ENCODE peak calls at places on chromosomes 1 and 21, in seven cellular contexts. D, N, F, H, G, Z and T are unnamed samples.

GRCh38 chr1:59574085-59574484 is 240.7 kb upstream of the HOOK1 start:
- DNase-seq in G (no peak), D (no peak), H (no peak), Z (no peak), N (no peak), F (no peak), T (peak)

GRCh38 chr1:78377356-78377928 is 113.3 kb upstream of the PTGFR start:
- DNase-seq in H (no peak), N (no peak), D (no peak), G (no peak), Z (no peak), F (no peak), T (no peak)

GRCh38 chr1:172929006-172929405 is 121.7 kb downstream of the TNFSF18 start:
- DNase-seq in Z (no peak), G (no peak), H (no peak), N (no peak), F (no peak), D (no peak), T (no peak)

GRCh38 chr1:193065954-193066353 is 6.5 kb downstream of the RO60 start:
- DNase-seq in Z (no peak), G (no peak), N (no peak), H (no peak), F (peak), D (no peak), T (no peak)

GRCh38 chr1:217364220-217364619 is 266.7 kb downstream of the GPATCH2 start:
- DNase-seq in N (no peak), Z (no peak), G (no peak), D (no peak), H (no peak), F (no peak), T (no peak)

GRCh38 chr1:147840909-147841308 is 61.7 kb upstream of the GJA8 start:
- DNase-seq in N (no peak), F (peak), Z (no peak), G (no peak), H (peak), D (no peak), T (no peak)

GRCh38 chr1:167310732-167311131 is 90.0 kb downstream of the POU2F1 start:
- DNase-seq in H (no peak), G (no peak), Z (no peak), N (no peak), F (no peak), D (no peak), T (no peak)

GRCh38 chr1:21896652-21897532 is 40.2 kb downstream of the HSPG2 start:
- DNase-seq in N (no peak), G (no peak), F (peak), Z (no peak), D (no peak), H (no peak), T (peak)

GRCh38 chr1:30126839-30127238 is 596.5 kb downstream of the MATN1 start:
- DNase-seq in F (no peak), G (no peak), D (no peak), Z (no peak), H (no peak), N (no peak), T (no peak)

GRCh38 chr1:22676916-22677601 is 24.0 kb downstream of the C1QB start:
- DNase-seq in F (no peak), Z (no peak), D (no peak), H (no peak), N (no peak), G (peak), T (no peak)

GRCh38 chr1:44895919-44896734 is 53.1 kb upstream of the PTCH2 start:
- DNase-seq in G (no peak), H (no peak), D (no peak), N (no peak), Z (no peak), F (peak), T (no peak)

GRCh38 chr1:72369358-72369757 is 87.0 kb upstream of the NEGR1 start:
- DNase-seq in N (no peak), G (no peak), D (no peak), Z (no peak), H (no peak), F (no peak), T (no peak)

GRCh38 chr1:223833948-223834347 is 11.8 kb downstream of the TP53BP2 start:
- DNase-seq in H (no peak), N (no peak), D (no peak), Z (no peak), F (no peak), G (no peak), T (no peak)

GRCh38 chr1:18278953-18279712 is 171.5 kb downstream of the IGSF21 start:
- DNase-seq in F (no peak), N (no peak), H (no peak), D (no peak), Z (no peak), G (peak), T (no peak)

GRCh38 chr21:39016740-39017315 is 166.4 kb downstream of the PSMG1 start:
- DNase-seq in Z (no peak), F (no peak), H (no peak), D (no peak), N (peak), G (no peak), T (no peak)

GRCh38 chr21:36027352-36027751 is 33.0 kb downstream of the SETD4 start:
- DNase-seq in N (no peak), Z (no peak), D (no peak), G (no peak), H (no peak), F (no peak), T (no peak)

GRCh38 chr21:26747216-26747615 is 98.0 kb downstream of the ADAMTS1 start:
- DNase-seq in D (no peak), Z (no peak), N (no peak), H (no peak), F (no peak), G (no peak), T (no peak)

GRCh38 chr1:26826261-26827201 is at the start of gene ZDHHC18:
- DNase-seq in G (peak), H (no peak), D (peak), F (peak), N (no peak), Z (peak), T (peak)

GRCh38 chr1:57623039-57623790 is 199.4 kb upstream of the DAB1 start:
- DNase-seq in H (no peak), D (no peak), F (no peak), Z (peak), G (peak), N (no peak), T (no peak)

GRCh38 chr1:214764502-214764901 is 161.5 kb downstream of the CENPF start:
- DNase-seq in F (no peak), N (no peak), D (no peak), Z (no peak), H (no peak), G (no peak), T (no peak)

GRCh38 chr21:42474043-42474831 is 21.8 kb downstream of the RSPH1 start:
- DNase-seq in F (no peak), D (peak), Z (peak), G (no peak), H (peak), N (no peak), T (peak)

GRCh38 chr21:42472521-42472920 is 23.5 kb downstream of the RSPH1 start:
- DNase-seq in D (no peak), N (no peak), F (no peak), H (no peak), G (no peak), Z (no peak), T (no peak)

GRCh38 chr21:42471206-42471605 is 24.8 kb downstream of the RSPH1 start:
- DNase-seq in H (no peak), F (no peak), N (no peak), G (no peak), D (no peak), Z (no peak), T (no peak)

GRCh38 chr21:42473495-42474042 is 22.5 kb downstream of the RSPH1 start:
- DNase-seq in D (no peak), N (no peak), H (no peak), Z (no peak), F (no peak), G (no peak), T (no peak)

DNA sequence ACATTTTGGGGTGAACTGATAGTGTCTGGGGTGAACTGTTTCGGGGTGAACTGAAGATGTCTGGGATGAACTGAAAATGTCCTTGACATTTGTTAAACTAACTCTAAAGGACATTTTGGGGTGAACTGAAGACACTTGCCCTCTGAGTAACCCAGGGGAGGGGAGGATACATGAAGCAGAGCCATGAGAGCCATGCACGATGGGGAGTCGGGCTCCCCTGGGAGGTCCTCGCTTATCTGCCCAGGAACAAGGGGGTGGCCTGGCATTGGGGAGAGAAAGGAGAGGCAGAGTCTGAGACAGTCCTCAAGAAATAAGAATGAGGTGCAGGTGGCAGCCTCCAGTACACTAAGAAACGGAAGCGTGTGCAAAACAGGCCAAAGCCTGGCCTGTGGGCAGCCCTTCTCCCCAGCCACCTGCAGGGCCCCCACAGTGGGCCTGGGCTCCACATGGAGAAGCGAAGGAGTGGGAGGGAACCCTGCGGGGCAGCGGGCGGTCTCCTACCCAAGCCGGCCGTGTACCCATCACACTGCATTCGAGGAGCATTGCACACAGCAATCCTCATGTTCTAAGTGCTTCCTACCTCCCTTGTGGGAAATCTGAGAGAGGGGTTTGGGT is 24.2 kb downstream of the RSPH1 start:
- DNase-seq in D (no peak), N (no peak), H (no peak), F (no peak), Z (no peak), G (no peak), T (no peak)
- TF ChIP-seq JUND in D (no peak), N (no peak), H (no peak), F (no peak), Z (no peak), G (no peak), T (no peak)

GRCh38 chr1:226351709-226352108 is 42.7 kb upstream of the LIN9 start:
- DNase-seq in F (no peak), H (no peak), Z (no peak), G (no peak), N (no peak), D (no peak), T (no peak)

GRCh38 chr1:226357416-226357815 is 48.5 kb upstream of the LIN9 start:
- DNase-seq in G (no peak), D (no peak), H (no peak), F (no peak), N (no peak), Z (no peak), T (no peak)

GRCh38 chr1:226355016-226355415 is 46.1 kb upstream of the LIN9 start:
- DNase-seq in D (no peak), Z (no peak), H (no peak), G (no peak), N (no peak), F (no peak), T (no peak)

GRCh38 chr1:226353698-226354525 is 44.9 kb upstream of the LIN9 start:
- DNase-seq in G (no peak), N (no peak), D (no peak), H (no peak), Z (no peak), F (no peak), T (no peak)

GRCh38 chr1:226355679-226356583 is 47.0 kb upstream of the LIN9 start:
- DNase-seq in N (no peak), G (no peak), H (no peak), D (peak), F (no peak), Z (no peak), T (no peak)
- TF ChIP-seq JUND in N (no peak), G (no peak), H (no peak), D (no peak), F (no peak), Z (no peak), T (no peak)

GRCh38 chr1:92845908-92846307 is 14.1 kb downstream of the RPL5 start:
- DNase-seq in N (no peak), G (no peak), F (no peak), D (no peak), H (no peak), Z (no peak), T (no peak)

GRCh38 chr1:92842082-92843045 is 10.5 kb downstream of the RPL5 start:
- DNase-seq in H (no peak), Z (no peak), N (no peak), F (no peak), G (no peak), D (no peak), T (no peak)

GRCh38 chr1:92843046-92843423 is 11.2 kb downstream of the RPL5 start:
- DNase-seq in H (no peak), G (no peak), N (no peak), Z (no peak), D (no peak), F (no peak), T (no peak)

GRCh38 chr1:92843429-92844352 is 11.9 kb downstream of the RPL5 start:
- DNase-seq in N (no peak), H (no peak), Z (no peak), F (no peak), G (no peak), D (no peak), T (no peak)

GRCh38 chr1:92844439-92844838 is 12.6 kb downstream of the RPL5 start:
- DNase-seq in H (no peak), Z (no peak), D (no peak), F (no peak), N (no peak), G (no peak), T (no peak)
- TF ChIP-seq JUND in H (no peak), Z (no peak), D (no peak), F (no peak), N (no peak), G (no peak), T (no peak)

GRCh38 chr21:30072496-30072895 is 94.1 kb downstream of the CLDN17 start:
- DNase-seq in F (no peak), H (no peak), D (no peak), N (no peak), Z (no peak), G (no peak), T (peak)
- TF ChIP-seq JUND in F (no peak), H (no peak), D (no peak), N (no peak), Z (no peak), G (no peak), T (no peak)

GRCh38 chr1:162010175-162010506 is 13.5 kb downstream of the OLFML2B start:
- DNase-seq in Z (no peak), F (no peak), G (no peak), N (no peak), H (no peak), D (no peak), T (no peak)

GRCh38 chr1:162011337-162012012 is 12.2 kb downstream of the OLFML2B start:
- DNase-seq in H (no peak), Z (no peak), D (no peak), F (no peak), N (no peak), G (no peak), T (no peak)

GRCh38 chr1:162015196-162015595 is 8.5 kb downstream of the OLFML2B start:
- DNase-seq in G (no peak), H (no peak), Z (no peak), N (no peak), D (no peak), F (no peak), T (no peak)

GRCh38 chr1:162014202-162014601 is 9.5 kb downstream of the OLFML2B start:
- DNase-seq in H (no peak), N (no peak), G (no peak), Z (no peak), F (no peak), D (no peak), T (no peak)

DNA sequence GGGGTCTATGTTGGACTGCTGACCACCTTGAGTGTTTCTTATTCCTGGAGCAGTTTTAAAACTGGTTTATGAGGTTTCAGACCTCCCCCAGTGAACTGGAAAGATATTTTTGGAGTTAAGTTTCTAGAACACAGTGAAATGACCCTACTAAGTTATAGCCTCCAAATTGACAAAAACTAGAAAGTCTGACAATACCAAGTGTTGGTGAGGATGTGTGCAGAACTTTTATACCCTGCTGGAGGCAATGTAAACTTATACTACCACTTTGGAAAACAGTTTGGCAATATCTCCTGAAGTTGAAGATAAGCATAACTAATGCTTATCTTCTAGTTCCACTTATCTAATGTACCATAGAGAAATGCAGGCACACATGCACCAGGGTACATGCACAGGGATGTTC is 10.4 kb downstream of the OLFML2B start:
- DNase-seq in D (no peak), F (no peak), G (no peak), Z (no peak), N (no peak), H (no peak), T (no peak)
- TF ChIP-seq JUND in D (no peak), F (no peak), G (no peak), Z (no peak), N (no peak), H (no peak), T (no peak)

GRCh38 chr1:160541622-160542302 is 18.7 kb upstream of the SLAMF6 start:
- DNase-seq in H (no peak), F (no peak), N (no peak), G (no peak), Z (no peak), D (no peak), T (no peak)
- TF ChIP-seq JUND in H (no peak), F (no peak), N (no peak), G (no peak), Z (no peak), D (no peak), T (no peak)

DNA sequence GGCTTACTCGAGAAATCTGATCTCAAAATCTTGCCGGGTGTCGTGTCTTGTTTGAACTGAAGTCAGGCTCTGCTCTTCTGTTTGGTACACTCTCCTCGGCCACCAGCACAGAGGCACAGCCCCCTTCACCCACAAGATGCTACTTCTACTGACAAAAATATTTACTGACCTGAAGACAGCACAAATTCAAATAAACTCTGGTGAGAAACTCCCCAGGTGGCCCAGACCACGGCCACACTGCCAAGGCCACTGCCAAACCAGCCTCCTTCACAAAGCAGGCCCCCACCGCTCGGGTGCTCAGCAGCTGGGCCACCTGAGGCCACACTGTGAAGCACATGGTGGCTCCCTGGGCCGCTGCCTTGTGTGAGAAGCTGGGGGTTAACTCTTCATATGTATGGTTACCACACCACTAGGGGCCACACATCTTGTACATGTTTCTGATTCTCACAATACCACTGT is 80.6 kb downstream of the TGFBR3 start:
- DNase-seq in N (no peak), Z (no peak), G (no peak), F (no peak), D (no peak), H (no peak), T (no peak)
- TF ChIP-seq JUND in N (no peak), Z (no peak), G (no peak), F (no peak), D (no peak), H (no peak), T (no peak)

GRCh38 chr1:3156936-3157335 is 87.9 kb downstream of the PRDM16 start:
- DNase-seq in G (no peak), Z (no peak), F (no peak), N (no peak), H (no peak), D (peak), T (no peak)

GRCh38 chr1:3152143-3152542 is 83.1 kb downstream of the PRDM16 start:
- DNase-seq in F (no peak), H (no peak), D (no peak), G (no peak), N (no peak), Z (no peak), T (no peak)

GRCh38 chr1:3155056-3155805 is 86.2 kb downstream of the PRDM16 start:
- DNase-seq in G (no peak), D (no peak), H (no peak), N (no peak), Z (no peak), F (no peak), T (no peak)

GRCh38 chr1:3153197-3153596 is 84.2 kb downstream of the PRDM16 start:
- DNase-seq in H (no peak), D (no peak), N (no peak), G (no peak), F (no peak), Z (no peak), T (no peak)

GRCh38 chr1:3154081-3154795 is 85.2 kb downstream of the PRDM16 start:
- DNase-seq in F (no peak), G (no peak), D (no peak), Z (no peak), H (no peak), N (no peak), T (no peak)
- TF ChIP-seq JUND in F (no peak), G (no peak), D (no peak), Z (no peak), H (no peak), N (no peak), T (no peak)

GRCh38 chr1:92695104-92695503 is 89.8 kb downstream of the EVI5 start:
- DNase-seq in N (no peak), G (no peak), F (no peak), Z (no peak), H (no peak), D (no peak), T (no peak)
- TF ChIP-seq JUND in N (no peak), G (no peak), F (no peak), Z (no peak), H (no peak), D (no peak), T (no peak)

GRCh38 chr1:212481438-212481767 is 48.7 kb downstream of the NENF start:
- DNase-seq in D (no peak), H (no peak), Z (no peak), G (no peak), N (no peak), F (no peak), T (no peak)
- TF ChIP-seq JUND in D (no peak), H (no peak), Z (no peak), G (no peak), N (no peak), F (no peak), T (no peak)